ENCODE peak calls at places on chromosomes 16 and 17, in eight cellular contexts. U, W, Z, C, R, T, N and I are unnamed samples.

GRCh38 chr17:4956493-4957061 is 5.7 kb downstream of the ENO3 start:
- DNase-seq in T (no peak), Z (no peak), C (no peak), U (no peak), R (no peak), N (no peak), W (no peak), I (no peak)

GRCh38 chr16:57863434-57864160 is 61.3 kb upstream of the KIFC3 start:
- DNase-seq in C (peak), U (peak), W (peak), R (peak), Z (no peak), T (peak), N (peak), I (peak)

GRCh38 chr17:29158515-29159275 is 21.5 kb downstream of the MYO18A start:
- DNase-seq in R (no peak), Z (no peak), T (no peak), N (peak), U (peak), W (no peak), C (no peak), I (no peak)

GRCh38 chr17:59493867-59494266 is 71.5 kb upstream of the DHX40 start:
- DNase-seq in U (no peak), C (no peak), T (no peak), Z (no peak), R (no peak), N (peak), W (no peak), I (no peak)

GRCh38 chr16:88264641-88265285 is 118.0 kb upstream of the ZNF469 start:
- DNase-seq in C (peak), R (peak), T (peak), Z (no peak), U (peak), N (no peak), W (no peak), I (peak)

GRCh38 chr16:3819741-3820724 is 60.5 kb downstream of the CREBBP start:
- DNase-seq in W (no peak), Z (no peak), U (peak), R (peak), N (peak), T (peak), C (peak), I (peak)

GRCh38 chr17:68455756-68456528 is 1.4 kb downstream of the WIPI1 start:
- DNase-seq in C (no peak), N (no peak), W (no peak), T (peak), R (peak), Z (no peak), U (peak), I (no peak)

GRCh38 chr17:69173118-69173517 is 31.4 kb upstream of the ABCA6 start:
- DNase-seq in W (no peak), N (no peak), Z (no peak), U (no peak), R (no peak), C (no peak), T (no peak), I (no peak)

GRCh38 chr17:50062323-50063243 is 6.7 kb downstream of the ITGA3 start:
- DNase-seq in Z (no peak), R (peak), W (no peak), T (peak), N (no peak), C (peak), U (peak), I (peak)